ENCODE peak calls at places on chromosomes 5 and 9, in five cellular contexts. E is SJCRH30; J is midbrain; T is stimulated activated CD4-positive, alpha-beta T cell treated with anti-CD3 and anti-CD28 coated beads, Interleukin-4, amount 100 ng/mL, for 1 hour; C is lower leg skin. Y is an unnamed sample.

GRCh38 chr5:111043712-111044506 is 27.6 kb upstream of the TSLP start:
- DNase-seq in C (no peak), J (no peak), E (peak), T (no peak), Y (no peak)

GRCh38 chr5:154118385-154118784 is 72.1 kb upstream of the GALNT10 start:
- DNase-seq in E (no peak), C (no peak), T (no peak), J (no peak), Y (no peak)

GRCh38 chr9:33187519-33188218 is 20.5 kb upstream of the B4GALT1 start:
- DNase-seq in T (no peak), J (no peak), E (peak), C (no peak), Y (no peak)

GRCh38 chr9:21730899-21731298 is 71.5 kb upstream of the MTAP start:
- DNase-seq in J (no peak), T (no peak), E (no peak), C (no peak), Y (no peak)

GRCh38 chr5:14305045-14305444 is 161.9 kb downstream of the TRIO start:
- DNase-seq in J (no peak), E (no peak), C (peak), T (no peak), Y (no peak)

GRCh38 chr9:130029591-130029990 is 13.4 kb downstream of the FNBP1 start:
- DNase-seq in J (no peak), E (no peak), C (no peak), T (no peak), Y (no peak)

GRCh38 chr9:6495484-6495883 is 82.5 kb downstream of the UHRF2 start:
- DNase-seq in E (no peak), J (no peak), C (no peak), T (no peak), Y (no peak)

GRCh38 chr9:73034962-73035361 is 82.1 kb upstream of the ALDH1A1 start:
- DNase-seq in J (no peak), T (no peak), C (no peak), E (no peak), Y (no peak)

GRCh38 chr9:36187414-36187813 is 3.3 kb upstream of the CLTA start:
- DNase-seq in T (no peak), J (no peak), C (no peak), E (no peak), Y (no peak)

GRCh38 chr9:32969270-32969669 is 32.2 kb downstream of the APTX start:
- DNase-seq in E (no peak), J (no peak), T (no peak), C (no peak), Y (no peak)

GRCh38 chr9:127684576-127684975 is 22.2 kb upstream of the CFAP157 start:
- DNase-seq in J (no peak), C (no peak), T (no peak), E (peak), Y (no peak)

GRCh38 chr5:28374492-28374934 is 1336.1 kb upstream of the CDH9 start:
- DNase-seq in E (peak), T (no peak), C (no peak), J (no peak), Y (no peak)

GRCh38 chr9:75907329-75907728 is 16.9 kb downstream of the PCSK5 start:
- DNase-seq in E (no peak), C (no peak), J (no peak), T (no peak), Y (no peak)

GRCh38 chr9:133992780-133993634 is 883 bp upstream of the VAV2 start:
- DNase-seq in T (peak), J (peak), C (peak), E (peak), Y (peak)

GRCh38 chr9:116279230-116279629 is 125.6 kb downstream of the PAPPA start:
- DNase-seq in J (no peak), C (no peak), E (no peak), T (no peak), Y (no peak)

GRCh38 chr9:93303806-93304573 is 120.1 kb downstream of the WNK2 start:
- DNase-seq in E (peak), J (no peak), C (no peak), T (no peak), Y (no peak)

Y was measured in HuH-7.5.